ENCODE peak calls at places on chromosomes 13 and 19, in four cellular contexts. U, P, E and S are unnamed samples.

GRCh38 chr13:50800091-50800739 is 43.3 kb downstream of the DLEU7 start:
- DNase-seq in U (no peak), P (no peak), E (no peak), S (no peak)

GRCh38 chr19:48740705-48741030 is 258 bp upstream of the RASIP1 start:
- DNase-seq in U (no peak), P (no peak), E (no peak), S (no peak)

GRCh38 chr19:45147835-45148676 is 12.7 kb downstream of the NKPD1 start:
- DNase-seq in U (no peak), P (no peak), E (no peak), S (peak; percentile 17)

GRCh38 chr13:107370036-107370785 is 802.3 kb upstream of the ARGLU1 start:
- DNase-seq in U (no peak), P (no peak), E (no peak), S (no peak)

GRCh38 chr13:31951215-31951678 is 80.3 kb upstream of the FRY start:
- DNase-seq in U (peak; percentile 99), P (peak; percentile 89), E (no peak), S (peak; percentile 37)

GRCh38 chr13:112510002-112510780 is 77.8 kb downstream of the TUBGCP3 start:
- DNase-seq in U (peak; percentile 43), P (no peak), E (peak; percentile 11), S (no peak)

GRCh38 chr13:33441015-33441414 is 155.5 kb upstream of the STARD13 start:
- DNase-seq in U (no peak), P (no peak), E (no peak), S (no peak)

GRCh38 chr19:42363614-42364346 is 26.3 kb downstream of the CNFN start:
- DNase-seq in U (peak; percentile 52), P (peak; percentile 30), E (no peak), S (peak; percentile 68)

GRCh38 chr13:74062933-74063332 is 71.3 kb downstream of the KLF12 start:
- DNase-seq in U (no peak), P (peak; percentile 52), E (no peak), S (peak; percentile 8)

GRCh38 chr13:25846227-25846984 is 205.4 kb downstream of the SHISA2 start:
- DNase-seq in U (no peak), P (no peak), E (no peak), S (no peak)

GRCh38 chr13:25847635-25848616 is 203.9 kb downstream of the SHISA2 start:
- DNase-seq in U (peak; percentile 43), P (no peak), E (no peak), S (no peak)

GRCh38 chr13:25844559-25845434 is 207.0 kb downstream of the SHISA2 start:
- DNase-seq in U (no peak), P (no peak), E (no peak), S (no peak)

GRCh38 chr13:25847145-25847544 is 204.7 kb downstream of the SHISA2 start:
- DNase-seq in U (no peak), P (peak; percentile 21), E (no peak), S (no peak)

GRCh38 chr13:25848822-25849740 is 202.7 kb downstream of the SHISA2 start:
- DNase-seq in U (no peak), P (no peak), E (no peak), S (no peak)
- TF ChIP-seq SPI1 in U (no peak), P (no peak), E (no peak), S (no peak)

DNA sequence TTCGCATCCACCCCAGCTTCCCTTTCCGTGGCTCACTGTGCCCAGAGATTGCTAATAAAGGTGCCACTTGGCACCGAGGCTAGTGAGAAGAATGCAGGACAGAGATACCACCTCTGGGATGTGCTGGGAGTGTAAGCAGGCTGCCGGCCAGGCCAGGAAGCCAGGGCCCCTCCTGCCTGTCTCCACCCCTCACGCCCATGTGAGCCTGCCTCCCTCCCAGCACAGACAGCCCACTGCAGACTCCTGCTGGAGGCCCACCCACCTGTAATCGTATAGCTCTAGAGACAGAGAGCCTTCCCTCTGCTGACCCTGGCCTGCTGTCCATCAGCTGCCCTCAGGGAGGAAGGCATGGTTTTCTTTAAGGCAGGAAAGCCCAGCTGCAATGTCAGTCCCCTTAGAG is 13.9 kb downstream of the VSTM2B start:
- DNase-seq in U (no peak), P (no peak), E (no peak), S (no peak)
- TF ChIP-seq SPI1 in U (no peak), P (no peak), E (no peak), S (no peak)

DNA sequence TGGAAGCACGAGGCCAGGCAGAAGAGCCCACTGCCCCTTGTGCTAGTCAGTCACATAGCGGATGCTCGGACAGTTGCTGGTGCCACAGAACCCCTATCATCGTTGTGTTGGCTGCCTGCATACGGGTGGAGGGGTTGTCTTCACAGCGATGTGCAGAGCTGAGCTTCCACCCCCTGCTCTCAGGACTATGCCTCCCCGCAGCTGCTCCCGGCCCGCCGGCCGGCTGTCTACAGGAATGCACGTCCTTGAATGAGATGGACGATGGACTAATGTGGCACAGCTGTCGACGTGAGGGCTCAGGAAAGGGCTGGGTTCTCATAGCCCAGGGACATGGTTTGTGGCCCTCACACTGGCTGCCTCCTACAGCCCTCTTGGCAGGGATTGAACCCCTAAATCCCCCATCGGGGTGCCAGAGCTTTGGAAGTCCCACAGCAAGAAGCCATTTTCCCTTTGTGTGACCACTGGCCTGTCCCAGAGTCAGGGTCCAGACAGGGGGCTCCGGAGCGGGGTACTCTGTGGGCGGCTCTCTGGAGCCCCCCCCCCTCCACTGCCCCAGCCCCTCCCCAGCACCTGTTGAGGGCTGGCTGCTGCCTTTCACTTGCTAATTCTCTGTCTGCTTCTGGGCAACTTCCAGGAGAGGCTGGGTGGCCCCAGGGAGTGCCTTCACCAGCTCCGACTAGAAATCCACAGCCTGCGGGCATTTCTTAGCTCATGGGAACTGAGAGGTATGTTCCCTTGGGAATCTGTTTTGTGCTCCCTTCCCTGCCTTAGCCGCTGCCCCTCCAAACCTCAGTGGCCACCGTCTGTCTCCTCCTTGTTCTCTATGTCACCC is 40.2 kb downstream of the TSSK6 start:
- DNase-seq in U (no peak), P (no peak), E (no peak), S (no peak)
- TF ChIP-seq SPI1 in U (no peak), P (no peak), E (no peak), S (no peak)

GRCh38 chr19:7349961-7350711 is 1.4 kb downstream of the ARHGEF18 start:
- DNase-seq in U (peak; percentile 85), P (no peak), E (no peak), S (no peak)

GRCh38 chr19:7351861-7352260 is 3.1 kb downstream of the ARHGEF18 start:
- DNase-seq in U (no peak), P (no peak), E (no peak), S (no peak)

GRCh38 chr19:7348587-7349230 is at the start of gene ARHGEF18:
- DNase-seq in U (peak; percentile 99), P (peak; percentile 59), E (no peak), S (no peak)

GRCh38 chr19:7346488-7346971 is 2.2 kb upstream of the ARHGEF18 start:
- DNase-seq in U (no peak), P (no peak), E (no peak), S (no peak)

DNA sequence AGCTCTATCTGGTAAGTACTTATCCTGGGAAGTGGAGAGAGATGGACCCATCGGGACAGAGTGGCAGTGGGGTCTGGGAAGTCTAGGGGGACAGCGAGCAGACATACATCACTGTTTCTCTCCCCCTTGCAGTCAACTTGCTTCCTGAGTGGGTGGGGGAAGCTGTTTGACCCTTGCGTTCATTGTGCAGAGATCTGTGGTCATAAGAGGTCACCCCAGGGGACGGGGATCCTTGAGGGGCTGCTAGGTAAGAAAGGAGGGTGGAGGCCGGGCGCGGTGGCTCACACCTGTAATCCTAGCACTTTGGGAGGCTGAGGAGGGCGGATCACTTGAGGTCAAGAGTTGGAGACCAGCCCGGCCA is 474 bp downstream of the ARHGEF18 start:
- DNase-seq in U (no peak), P (no peak), E (no peak), S (no peak)
- TF ChIP-seq SPI1 in U (no peak), P (no peak), E (no peak), S (no peak)

DNA sequence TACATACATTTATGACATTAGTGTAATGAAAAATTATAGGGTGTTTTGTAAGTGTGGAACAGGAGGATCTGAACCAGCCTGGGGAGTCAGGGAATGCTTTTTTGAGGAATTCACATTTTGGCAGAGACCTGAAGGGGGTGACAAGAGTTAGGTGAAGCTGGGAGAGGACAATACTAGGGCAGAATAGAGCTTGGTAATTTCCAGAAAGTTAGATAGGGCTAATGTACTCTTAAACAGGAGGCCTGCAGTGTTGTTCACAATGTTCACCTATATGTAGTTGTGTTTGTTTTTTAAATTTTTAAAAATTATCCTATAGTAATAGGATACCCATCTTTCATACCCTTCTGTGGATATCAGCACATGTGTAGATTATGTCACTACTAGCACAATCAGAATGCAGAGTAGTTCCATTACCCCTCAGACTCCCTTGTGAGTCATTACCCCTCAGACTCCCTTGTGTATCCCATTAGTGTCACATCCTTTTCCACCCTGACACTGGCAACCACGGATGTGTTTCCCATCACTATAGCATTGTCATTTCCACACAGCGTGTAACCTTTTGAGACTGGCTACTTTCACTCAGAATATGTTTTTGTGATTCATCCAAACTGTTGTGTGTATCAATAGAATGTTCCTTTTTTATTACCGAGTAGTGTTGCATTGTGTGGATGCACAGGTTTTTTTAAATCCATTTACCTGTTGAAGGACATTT is 43.1 kb downstream of the PCCA start:
- DNase-seq in U (no peak), P (no peak), E (peak; percentile 49), S (no peak)
- TF ChIP-seq SPI1 in U (no peak), P (no peak), E (no peak), S (no peak)

GRCh38 chr19:13459351-13459750 is 46.9 kb downstream of the CACNA1A start:
- DNase-seq in U (no peak), P (no peak), E (no peak), S (no peak)
- TF ChIP-seq SPI1 in U (no peak), P (no peak), E (no peak), S (no peak)

GRCh38 chr13:61466280-61466679 is 50.6 kb upstream of the PCDH20 start:
- DNase-seq in U (no peak), P (no peak), E (no peak), S (no peak)
- TF ChIP-seq SPI1 in U (no peak), P (no peak), E (no peak), S (no peak)